ENCODE peak calls at places on chromosomes 4 and X, in five cellular contexts. S is IMR-90, B is lower leg skin, L is HFF-Myc, Y is cardiac fibroblast. U is an unnamed sample.

GRCh38 chrX:68112321-68112720 is 321.0 kb downstream of the OPHN1 start:
- DNase-seq in S (peak; percentile 44), Y (peak; percentile 2), B (no peak), L (no peak), U (no peak)

GRCh38 chr4:5989236-5990225 is 28.7 kb downstream of the C4orf50 start:
- DNase-seq in B (no peak), Y (no peak), S (no peak), L (no peak), U (no peak)

GRCh38 chr4:139568206-139568969 is 12.4 kb upstream of the SETD7 start:
- DNase-seq in S (no peak), B (no peak), L (no peak), Y (no peak), U (no peak)

GRCh38 chr4:23855912-23856605 is 33.8 kb downstream of the PPARGC1A start:
- DNase-seq in S (peak; percentile 68), Y (peak; percentile 31), B (no peak), L (no peak), U (no peak)

GRCh38 chr4:169460081-169460480 is 152.3 kb downstream of the NEK1 start:
- DNase-seq in S (no peak), Y (no peak), L (no peak), B (no peak), U (no peak)

GRCh38 chr4:3368841-3369760 is 72.7 kb upstream of the HGFAC start:
- DNase-seq in B (no peak), Y (peak; percentile 21), S (no peak), L (no peak), U (no peak)

GRCh38 chrX:83469551-83469950 is 38.5 kb upstream of the POU3F4 start:
- DNase-seq in Y (peak; percentile 7), L (no peak), B (no peak), S (peak; percentile 1), U (no peak)

GRCh38 chr4:39855909-39856512 is 121.7 kb downstream of the PDS5A start:
- DNase-seq in S (peak; percentile 48), Y (peak; percentile 40), L (no peak), B (no peak), U (no peak)

GRCh38 chr4:159366966-159367365 is 264.1 kb downstream of the RAPGEF2 start:
- DNase-seq in Y (peak; percentile 40), B (no peak), L (no peak), S (no peak), U (no peak)

GRCh38 chr4:73823756-73824155 is 12.7 kb upstream of the CXCL6 start:
- DNase-seq in S (no peak), L (no peak), Y (peak; percentile 41), B (no peak), U (no peak)

GRCh38 chrX:38181357-38181756 is 39.3 kb downstream of the SRPX start:
- DNase-seq in L (no peak), S (no peak), B (no peak), Y (no peak), U (no peak)

GRCh38 chrX:132219343-132219768 is at the start of gene RAP2C:
- DNase-seq in B (peak; percentile 61), L (no peak), S (peak; percentile 54), Y (peak; percentile 76), U (no peak)

GRCh38 chr4:150476776-150477175 is 105.2 kb upstream of the MAB21L2 start:
- DNase-seq in Y (no peak), L (no peak), S (no peak), B (no peak), U (no peak)

GRCh38 chr4:174058846-174059245 is 224.6 kb downstream of the FBXO8 start:
- DNase-seq in Y (peak; percentile 36), B (no peak), S (no peak), L (no peak), U (no peak)

GRCh38 chr4:112231779-112232713 is at the start of gene AP1AR:
- DNase-seq in L (no peak), B (peak; percentile 75), S (peak; percentile 64), Y (peak; percentile 72), U (no peak)

GRCh38 chr4:2353222-2354107 is 65.0 kb downstream of the ZFYVE28 start:
- DNase-seq in S (no peak), L (no peak), B (no peak), Y (no peak), U (no peak)

GRCh38 chr4:181181331-181181730 is 1061.9 kb upstream of the TENM3 start:
- DNase-seq in Y (no peak), L (no peak), S (no peak), B (no peak), U (no peak)

GRCh38 chr4:156584100-156584499 is 387.5 kb downstream of the PDGFC start:
- DNase-seq in Y (no peak), B (no peak), L (no peak), S (no peak), U (peak; percentile 78)

GRCh38 chr4:156583265-156583664 is 388.3 kb downstream of the PDGFC start:
- DNase-seq in L (no peak), B (no peak), Y (no peak), S (no peak), U (no peak)

GRCh38 chr4:156581693-156582092 is 389.9 kb downstream of the PDGFC start:
- DNase-seq in B (no peak), L (no peak), S (no peak), Y (no peak), U (no peak)

GRCh38 chr4:156578713-156579112 is 392.9 kb downstream of the PDGFC start:
- DNase-seq in B (no peak), Y (no peak), L (no peak), S (no peak), U (no peak)

GRCh38 chr4:156581282-156581681 is 390.3 kb downstream of the PDGFC start:
- DNase-seq in Y (no peak), L (no peak), B (no peak), S (no peak), U (no peak)
- H3K4me3 ChIP-seq in Y (no peak overlapping the region), L (no peak overlapping the region), B (no peak overlapping the region), S (no peak overlapping the region), U (no peak overlapping the region)

DNA sequence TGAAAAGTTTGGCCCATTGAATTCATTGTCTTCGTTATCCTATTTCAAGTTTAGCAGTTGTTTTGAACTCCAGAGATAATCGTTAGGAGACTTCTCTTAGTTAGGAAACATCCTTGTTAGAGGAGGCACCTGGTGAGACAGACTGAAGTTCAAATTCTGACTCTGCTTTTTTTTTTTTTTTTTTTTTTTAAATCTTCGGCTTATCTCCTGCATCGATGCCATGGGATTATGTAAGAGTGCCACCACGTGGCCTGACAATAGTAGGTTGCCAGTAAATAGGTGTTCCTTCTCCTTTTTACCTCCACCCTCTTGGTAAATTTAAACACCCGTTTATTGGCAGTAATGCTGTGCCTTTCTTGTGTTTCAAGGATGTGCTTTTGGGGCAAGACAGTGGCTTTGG is 149.3 kb downstream of the SOWAHB start:
- DNase-seq in S (peak; percentile 41), B (no peak), L (no peak), Y (peak; percentile 61), U (no peak)
- TF ChIP-seq CTCF in S (peak; percentile 41), B (no peak), L (peak; percentile 20), Y (peak; percentile 11), U (peak; percentile 36)

DNA sequence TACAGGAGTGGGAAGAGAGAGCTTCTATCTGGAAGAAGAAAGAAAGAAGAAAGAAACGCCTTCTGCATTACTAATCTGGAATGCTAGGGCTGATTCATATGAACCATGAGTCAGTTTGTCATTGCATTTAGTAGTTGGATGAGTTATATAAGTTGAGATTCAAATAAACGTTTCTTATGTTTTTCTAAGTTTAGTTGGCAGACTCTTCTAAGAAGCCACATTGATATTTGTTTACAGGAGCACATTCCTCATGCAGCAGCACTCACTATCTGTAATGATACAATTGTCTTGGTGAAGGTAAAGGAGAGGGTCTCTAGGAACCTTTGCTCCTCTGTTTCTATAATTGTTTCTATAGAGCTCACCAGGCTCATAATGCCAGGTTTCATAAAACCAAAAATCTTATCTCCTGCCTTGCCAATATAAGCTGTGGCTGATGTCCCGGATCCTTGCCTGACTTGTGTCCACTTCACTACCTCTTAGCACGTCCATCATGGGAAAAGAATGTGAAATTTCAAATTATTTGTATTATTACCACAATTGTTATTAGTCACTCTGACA is 39.5 kb downstream of the HOPX start:
- DNase-seq in B (no peak), S (peak; percentile 98), L (peak; percentile 69), Y (peak; percentile 93), U (peak; percentile 51)
- H3K4me3 ChIP-seq in B (no peak overlapping the region), S (no peak overlapping the region), L (no peak overlapping the region), Y (no peak overlapping the region), U (no peak overlapping the region)

DNA sequence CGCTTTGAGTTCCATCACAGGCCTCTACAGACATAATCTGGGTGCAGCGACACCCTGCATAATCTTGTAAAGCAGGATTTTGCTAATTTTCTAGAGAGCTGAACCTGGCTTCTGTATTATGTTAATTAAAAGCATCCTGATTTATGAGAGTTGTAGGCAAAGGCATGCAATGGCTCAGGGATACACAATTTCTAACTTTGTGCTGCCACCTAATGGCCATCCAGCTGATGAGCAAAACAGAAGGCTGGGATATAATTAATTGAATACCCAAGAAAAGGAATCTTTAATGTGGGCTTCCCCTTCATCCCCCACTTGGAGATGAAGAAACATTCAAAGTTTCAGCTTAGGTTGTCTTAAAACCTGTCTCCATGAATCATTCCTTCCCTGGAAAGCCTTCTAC is 78.1 kb downstream of the BMP15 start:
- DNase-seq in B (no peak), S (peak; percentile 33), L (peak; percentile 1), Y (peak; percentile 44), U (no peak)
- TF ChIP-seq CTCF in B (no peak), S (peak; percentile 63), L (peak; percentile 28), Y (peak; percentile 43), U (peak; percentile 66)

U was measured in retinal pigment epithelial cell.